ENCODE peak calls at places on chromosomes 16 and 17, in five cellular contexts. L, H, A, E and Z are unnamed samples. For H3K4me1, the result is how much of the 10 kb centered on the place peaks cover.

GRCh38 chr17:45451131-45451530 is 18.5 kb upstream of the ARHGAP27 start:
- DNase-seq in L (no peak), H (no peak), E (no peak), A (no peak), Z (peak)

GRCh38 chr16:30721606-30722005 is 22.6 kb downstream of the SRCAP start:
- DNase-seq in L (peak), H (no peak), E (no peak), A (no peak), Z (no peak)

GRCh38 chr16:21656795-21657768 is 4.7 kb upstream of the IGSF6 start:
- DNase-seq in L (peak), H (no peak), E (peak), A (no peak), Z (no peak)

GRCh38 chr16:3963203-3963602 is 82.7 kb upstream of the CREBBP start:
- DNase-seq in H (no peak), L (no peak), E (no peak), A (peak), Z (no peak)

GRCh38 chr17:16007439-16007838 is 7.8 kb downstream of the TTC19 start:
- DNase-seq in L (no peak), H (no peak), E (no peak), A (no peak), Z (no peak)

GRCh38 chr17:41067281-41067680 is 1.6 kb upstream of the KRTAP2-4 start:
- DNase-seq in L (peak), A (no peak), E (no peak), H (no peak), Z (no peak)

GRCh38 chr16:74626741-74627416 is 20.0 kb upstream of the GLG1 start:
- DNase-seq in H (no peak), E (no peak), L (peak), A (no peak), Z (no peak)

GRCh38 chr17:47852113-47852949 is 1.4 kb upstream of the SP6 start:
- DNase-seq in E (no peak), L (no peak), A (no peak), H (no peak), Z (no peak)

GRCh38 chr16:63998-64913 is 8.2 kb downstream of the RHBDF1 start:
- DNase-seq in E (no peak), H (no peak), A (peak), L (no peak), Z (peak)

GRCh38 chr17:76585048-76585648 is 512 bp downstream of the ST6GALNAC2 start:
- DNase-seq in E (no peak), L (no peak), A (no peak), H (peak), Z (peak)

GRCh38 chr16:997440-998051 is 16.0 kb downstream of the SOX8 start:
- DNase-seq in A (no peak), L (peak), E (peak), H (no peak), Z (no peak)

GRCh38 chr17:48102700-48103378 is 1.6 kb upstream of the CBX1 start:
- DNase-seq in H (no peak), A (no peak), L (no peak), E (no peak), Z (peak)

GRCh38 chr16:19168173-19169080 is at the start of gene SYT17:
- DNase-seq in A (no peak), E (peak), H (no peak), L (no peak), Z (peak)

GRCh38 chr16:70304892-70305448 is 6.0 kb downstream of the DDX19B start:
- DNase-seq in H (no peak), L (no peak), A (no peak), E (no peak), Z (no peak)

GRCh38 chr17:42706732-42707131 is 24.4 kb downstream of the CNTNAP1 start:
- DNase-seq in A (no peak), H (no peak), L (no peak), E (no peak), Z (no peak)

GRCh38 chr16:67055712-67056487 is 27.0 kb downstream of the CBFB start:
- DNase-seq in H (no peak), L (peak), A (peak), E (no peak), Z (no peak)

GRCh38 chr17:1147664-1148063 is 32.1 kb downstream of the ABR start:
- DNase-seq in E (peak), A (no peak), H (no peak), L (peak), Z (no peak)

GRCh38 chr16:50845296-50845695 is 103.4 kb downstream of the CYLD start:
- DNase-seq in H (no peak), A (no peak), L (no peak), E (no peak), Z (no peak)

GRCh38 chr16:57372372-57373116 is at the start of gene CX3CL1:
- DNase-seq in A (no peak), L (peak), H (peak), E (peak), Z (no peak)
- H3K4me3 ChIP-seq in A (peak), L (no peak), H (peak), E (peak), Z (no peak)

DNA sequence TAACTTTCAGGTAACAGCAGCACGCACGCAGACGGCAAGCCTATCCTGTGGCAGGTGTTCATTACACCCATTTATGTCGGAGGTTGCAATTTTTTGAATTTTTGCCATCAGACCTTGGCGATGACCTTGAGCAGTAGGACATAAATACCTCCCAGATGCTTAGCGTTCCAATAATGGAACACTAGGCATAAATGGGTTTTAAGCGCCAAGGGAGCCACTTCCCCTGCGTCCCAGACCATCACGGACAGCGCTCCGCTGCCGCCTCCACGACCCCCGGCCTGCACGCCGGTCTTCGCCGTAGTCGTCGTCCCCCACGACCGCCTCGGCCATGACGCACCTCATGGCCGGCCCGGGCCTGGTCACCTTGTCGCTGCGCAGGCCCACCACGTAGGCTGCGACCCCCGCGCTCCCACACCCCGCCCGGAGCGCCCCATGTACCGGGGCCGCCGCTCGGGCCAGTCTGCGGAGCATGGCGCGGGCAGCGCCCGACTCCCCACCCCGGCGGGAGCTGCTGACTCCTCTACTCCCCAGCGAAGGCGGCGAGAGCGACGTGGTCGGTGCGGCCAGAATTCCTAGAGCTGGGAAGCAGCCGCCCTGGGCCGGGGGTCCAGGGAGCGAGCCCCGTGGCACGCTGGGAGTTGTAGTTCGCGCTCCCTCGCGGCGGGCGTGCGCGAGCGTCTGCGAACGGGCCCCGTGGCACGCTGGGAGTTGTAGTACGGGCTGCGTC is 22.7 kb downstream of the TMEM235 start:
- DNase-seq in L (peak), E (peak), H (peak), A (peak), Z (peak)
- H3K4me1 ChIP-seq in L (under half), E (under half), H (under half), A (under half), Z (under half)

GRCh38 chr16:68251812-68252211 is 6.6 kb downstream of the PLA2G15 start:
- DNase-seq in H (no peak), A (peak), L (no peak), E (no peak), Z (no peak)
- TF ChIP-seq POLR2A in H (no peak), A (peak), L (no peak), E (no peak), Z (no peak)

GRCh38 chr17:50035930-50036329 is 20.0 kb upstream of the ITGA3 start:
- DNase-seq in E (peak), H (no peak), L (no peak), A (no peak), Z (no peak)

GRCh38 chr17:50036455-50037320 is 19.2 kb upstream of the ITGA3 start:
- DNase-seq in A (no peak), E (peak), L (no peak), H (no peak), Z (peak)

GRCh38 chr17:50035421-50035879 is 20.5 kb upstream of the ITGA3 start:
- DNase-seq in H (no peak), L (no peak), E (peak), A (no peak), Z (no peak)

GRCh38 chr17:50034504-50035364 is 21.2 kb upstream of the ITGA3 start:
- DNase-seq in A (no peak), L (no peak), E (peak), H (no peak), Z (no peak)

GRCh38 chr17:50033316-50033715 is 22.6 kb upstream of the ITGA3 start:
- DNase-seq in A (no peak), E (peak), H (no peak), L (peak), Z (no peak)
- H3K4me3 ChIP-seq in A (no peak), E (no peak), H (no peak), L (no peak), Z (no peak)